ENCODE peak calls at places on chromosomes 5 and 9, in six cellular contexts. U is natural killer cell, A is psoas muscle, I is Caco-2, O is transverse colon, N is coronary artery. L is an unnamed sample.

GRCh38 chr5:27316283-27316675 is 277.9 kb upstream of the CDH9 start:
- DNase-seq in U (no peak), A (no peak), I (no peak), O (no peak), N (no peak), L (no peak)

GRCh38 chr5:139408191-139408590 is 4.3 kb upstream of the SPATA24 start:
- DNase-seq in U (no peak), A (no peak), I (no peak), O (no peak), N (no peak), L (no peak)

GRCh38 chr9:12814877-12815237 is 40.0 kb downstream of the LURAP1L start:
- DNase-seq in U (no peak), A (no peak), I (no peak), O (no peak), N (no peak), L (no peak)

GRCh38 chr9:81522721-81523551 is 166.4 kb downstream of the TLE1 start:
- DNase-seq in U (no peak), A (no peak), I (no peak), O (no peak), N (no peak), L (no peak)

GRCh38 chr5:39415186-39415585 is 9.6 kb downstream of the DAB2 start:
- DNase-seq in U (no peak), A (no peak), I (no peak), O (no peak), N (no peak), L (no peak)

GRCh38 chr5:151068189-151068570 is 12.7 kb downstream of the TNIP1 start:
- DNase-seq in U (no peak), A (no peak), I (no peak), O (no peak), N (no peak), L (no peak)

GRCh38 chr9:68747043-68747533 is 42.0 kb downstream of the PIP5K1B start:
- DNase-seq in U (no peak), A (no peak), I (peak), O (no peak), N (no peak), L (no peak)

GRCh38 chr5:53430618-53431252 is 49.7 kb upstream of the FST start:
- DNase-seq in U (no peak), A (no peak), I (no peak), O (no peak), N (no peak), L (no peak)

GRCh38 chr9:83231039-83231438 is 168.1 kb upstream of the RASEF start:
- DNase-seq in U (no peak), A (no peak), I (no peak), O (no peak), N (no peak), L (no peak)

GRCh38 chr5:16894236-16895057 is 41.6 kb downstream of the MYO10 start:
- DNase-seq in U (no peak), A (no peak), I (peak), O (peak), N (no peak), L (no peak)

GRCh38 chr9:96449522-96449843 is 486 bp upstream of the HABP4 start:
- DNase-seq in U (no peak), A (no peak), I (no peak), O (no peak), N (peak), L (no peak)

GRCh38 chr5:3466392-3466791 is 129.2 kb upstream of the IRX1 start:
- DNase-seq in U (no peak), A (no peak), I (no peak), O (no peak), N (no peak), L (no peak)

GRCh38 chr9:108876425-108876824 is 14.4 kb downstream of the ACTL7A start:
- DNase-seq in U (no peak), A (no peak), I (no peak), O (no peak), N (no peak), L (no peak)

GRCh38 chr9:128933731-128934130 is 12.9 kb downstream of the PHYHD1 start:
- DNase-seq in U (no peak), A (no peak), I (no peak), O (no peak), N (peak), L (no peak)

GRCh38 chr5:36060516-36060885 is 6.2 kb downstream of the UGT3A2 start:
- DNase-seq in U (no peak), A (no peak), I (no peak), O (no peak), N (no peak), L (no peak)

GRCh38 chr9:134629061-134629585 is 12.5 kb upstream of the COL5A1 start:
- DNase-seq in U (no peak), A (no peak), I (peak), O (no peak), N (no peak), L (peak)

GRCh38 chr5:38543886-38544285 is 12.6 kb downstream of the LIFR start:
- DNase-seq in U (no peak), A (no peak), I (no peak), O (no peak), N (no peak), L (no peak)

GRCh38 chr5:148931453-148932057 is 105.1 kb downstream of the ADRB2 start:
- DNase-seq in U (no peak), A (no peak), I (no peak), O (no peak), N (no peak), L (no peak)

GRCh38 chr5:84494453-84494852 is 109.8 kb upstream of the EDIL3 start:
- DNase-seq in U (no peak), A (no peak), I (no peak), O (no peak), N (no peak), L (no peak)

GRCh38 chr5:39691136-39691535 is 266.4 kb upstream of the DAB2 start:
- DNase-seq in U (no peak), A (no peak), I (no peak), O (no peak), N (no peak), L (no peak)

GRCh38 chr9:89722712-89723111 is 117.9 kb downstream of the GADD45G start:
- DNase-seq in U (no peak), A (no peak), I (no peak), O (no peak), N (no peak), L (no peak)

DNA sequence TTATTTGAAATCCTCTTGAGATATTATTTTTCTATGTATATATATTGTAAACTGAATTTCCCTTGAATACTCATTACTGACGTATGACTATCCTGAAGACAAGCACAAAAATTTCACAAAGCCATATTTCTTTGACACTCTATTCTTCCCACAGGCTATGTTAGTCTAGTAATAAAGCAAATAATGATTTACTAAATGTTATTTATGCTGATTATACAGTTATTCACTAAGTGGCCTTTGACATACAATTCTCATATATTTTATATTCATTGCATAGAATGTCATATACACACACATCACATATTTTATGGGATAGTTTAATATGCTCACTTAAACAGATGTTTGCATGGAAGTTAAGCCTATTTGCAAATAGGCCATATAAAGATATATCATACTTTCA is 792.9 kb upstream of the GRAMD2B start:
- DNase-seq in U (no peak), A (no peak), I (no peak), O (no peak), N (no peak), L (no peak)
- TF ChIP-seq CTCF in U (no peak), A (no peak), I (no peak), O (no peak), N (no peak), L (no peak)

DNA sequence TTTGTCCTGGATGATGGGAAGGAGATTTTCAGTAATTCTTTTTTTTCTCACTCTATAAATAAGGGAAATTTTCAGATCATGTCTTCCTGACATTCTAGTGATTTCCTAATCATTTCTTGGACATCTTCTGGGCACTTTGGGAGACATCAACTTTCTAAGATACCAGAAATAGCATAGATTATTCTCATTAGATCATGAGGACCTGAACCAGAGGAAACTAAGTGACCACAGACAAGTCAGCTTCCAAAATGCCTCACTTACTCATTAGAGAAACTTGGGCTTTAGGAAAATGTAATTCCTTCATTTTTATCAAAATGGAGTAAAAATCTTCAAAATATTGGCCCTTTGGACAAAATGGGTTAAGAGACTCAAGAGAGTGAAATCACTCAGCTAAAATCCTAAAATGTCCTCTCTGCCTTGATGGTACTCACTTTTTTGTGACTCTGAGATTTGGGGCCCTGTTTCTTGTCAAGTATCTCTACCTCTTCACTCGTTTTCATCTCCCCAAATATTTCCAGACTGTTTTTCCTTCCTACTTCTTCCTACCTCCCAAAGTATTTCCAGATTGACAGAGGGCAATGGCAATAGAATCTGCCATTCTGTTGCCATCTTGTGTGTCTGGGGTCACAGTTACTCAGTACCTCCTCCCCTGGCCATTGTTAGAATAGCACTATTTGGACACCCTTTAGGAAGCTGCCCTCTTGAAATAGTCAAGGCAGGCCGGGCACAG is 194.5 kb downstream of the NR3C1 start:
- DNase-seq in U (no peak), A (no peak), I (no peak), O (no peak), N (no peak), L (no peak)
- TF ChIP-seq CTCF in U (no peak), A (no peak), I (no peak), O (no peak), N (no peak), L (peak)

GRCh38 chr9:5896863-5897262 is 6.2 kb downstream of the MLANA start:
- DNase-seq in U (no peak), A (no peak), I (no peak), O (no peak), N (no peak), L (no peak)

GRCh38 chr9:5900622-5901021 is 9.9 kb downstream of the MLANA start:
- DNase-seq in U (no peak), A (no peak), I (no peak), O (no peak), N (no peak), L (no peak)

GRCh38 chr9:5902377-5902776 is 11.7 kb downstream of the MLANA start:
- DNase-seq in U (no peak), A (no peak), I (no peak), O (no peak), N (no peak), L (no peak)

GRCh38 chr9:5897851-5898250 is 7.2 kb downstream of the MLANA start:
- DNase-seq in U (no peak), A (no peak), I (no peak), O (no peak), N (no peak), L (no peak)

DNA sequence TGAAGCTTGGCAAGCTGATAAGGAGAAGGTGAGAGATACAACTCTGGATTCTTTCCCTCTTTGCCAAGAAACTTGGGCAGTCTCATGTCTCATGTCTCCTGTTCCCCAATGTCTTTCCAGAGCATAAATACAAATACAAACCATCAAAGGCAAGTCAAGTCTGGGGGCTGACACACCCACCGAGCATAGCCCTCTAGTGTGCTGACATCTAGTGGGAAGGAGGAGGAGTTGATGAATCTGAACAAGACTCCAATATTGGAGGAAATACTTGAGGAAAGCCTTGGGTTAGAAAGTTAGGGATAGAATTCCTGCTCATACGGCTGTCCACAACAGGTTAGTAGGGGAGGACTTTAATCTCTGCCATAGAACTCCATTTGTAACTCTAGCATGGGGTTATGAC is 8.6 kb downstream of the MLANA start:
- DNase-seq in U (no peak), A (no peak), I (no peak), O (no peak), N (no peak), L (no peak)
- TF ChIP-seq CTCF in U (no peak), A (no peak), I (peak), O (no peak), N (no peak), L (peak)

DNA sequence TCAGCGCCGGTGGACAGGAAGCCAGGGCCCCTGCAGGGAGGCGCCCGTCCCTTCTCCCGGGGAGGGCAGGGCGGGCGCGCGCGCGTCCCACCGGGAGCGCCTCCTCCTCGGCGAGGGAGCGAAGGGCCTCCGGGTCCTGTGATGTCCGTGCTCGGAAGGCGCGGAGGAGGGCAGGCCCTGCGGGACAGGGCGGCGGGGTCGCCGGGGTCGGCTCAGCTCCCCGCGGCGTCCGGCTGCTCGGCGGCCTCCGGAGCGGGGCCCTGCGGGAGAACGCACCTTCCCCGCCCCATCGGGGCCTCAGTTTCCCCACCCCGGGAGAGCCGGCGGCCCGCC is 328 bp downstream of the EXD3 start:
- DNase-seq in U (no peak), A (no peak), I (no peak), O (peak), N (no peak), L (no peak)
- TF ChIP-seq CTCF in U (no peak), A (no peak), I (no peak), O (no peak), N (no peak), L (no peak)

GRCh38 chr5:68754536-68754935 is 339.3 kb upstream of the SLC30A5 start:
- DNase-seq in U (no peak), A (no peak), I (no peak), O (no peak), N (no peak), L (no peak)
- TF ChIP-seq CTCF in U (no peak), A (no peak), I (no peak), O (no peak), N (no peak), L (no peak)

GRCh38 chr5:173187054-173187743 is 42.9 kb downstream of the BNIP1 start:
- DNase-seq in U (no peak), A (no peak), I (no peak), O (no peak), N (no peak), L (no peak)
- TF ChIP-seq CTCF in U (no peak), A (no peak), I (no peak), O (no peak), N (no peak), L (peak)